ENCODE peak calls at places on chromosomes 7 and 10, in five cellular contexts. H is EH, B is spleen, J is NCI-H2107, A is NCI-H82. W is an unnamed sample.

GRCh38 chr7:91345449-91345848 is 81.2 kb downstream of the FZD1 start:
- DNase-seq in H (no peak), B (no peak), J (no peak), A (no peak), W (no peak)

GRCh38 chr7:114784756-114785155 is 137.1 kb upstream of the MDFIC start:
- DNase-seq in H (no peak), B (no peak), J (no peak), A (no peak), W (no peak)

GRCh38 chr10:35783305-35783838 is 141.3 kb upstream of the FZD8 start:
- DNase-seq in H (peak; percentile 32), B (no peak), J (no peak), A (no peak), W (no peak)

GRCh38 chr7:96179863-96180262 is 142.0 kb downstream of the SLC25A13 start:
- DNase-seq in H (peak; percentile 8), B (no peak), J (no peak), A (no peak), W (no peak)

GRCh38 chr10:103265712-103266329 is 11.1 kb upstream of the INA start:
- DNase-seq in H (peak; percentile 78), B (no peak), J (no peak), A (no peak), W (peak; percentile 85)

GRCh38 chr7:73738220-73738611 is 386 bp downstream of the ABHD11 start:
- DNase-seq in H (peak; percentile 67), B (no peak), J (no peak), A (peak; percentile 74), W (peak; percentile 85)

GRCh38 chr7:124779194-124779593 is 13.6 kb upstream of the GPR37 start:
- DNase-seq in H (no peak), B (no peak), J (peak; percentile 4), A (no peak), W (no peak)

GRCh38 chr10:73873163-73873842 is 1.1 kb downstream of the CAMK2G start:
- DNase-seq in H (no peak), B (no peak), J (no peak), A (no peak), W (no peak)

GRCh38 chr7:11319491-11320274 is 346.0 kb downstream of the PHF14 start:
- DNase-seq in H (no peak), B (no peak), J (no peak), A (no peak), W (no peak)

GRCh38 chr10:123942114-123942513 is 50.5 kb upstream of the CPXM2 start:
- DNase-seq in H (peak; percentile 42), B (no peak), J (no peak), A (no peak), W (no peak)

GRCh38 chr7:63047061-63047460 is 951.6 kb upstream of the ZNF722 start:
- DNase-seq in H (no peak), B (no peak), J (no peak), A (no peak), W (no peak)

GRCh38 chr7:156943091-156944041 is 6.1 kb upstream of the NOM1 start:
- DNase-seq in H (no peak), B (no peak), J (no peak), A (no peak), W (no peak)

GRCh38 chr10:28457110-28457509 is 75.8 kb upstream of the WAC start:
- DNase-seq in H (no peak), B (no peak), J (no peak), A (no peak), W (no peak)

GRCh38 chr10:22022257-22023051 is 18.9 kb upstream of the DNAJC1 start:
- DNase-seq in H (peak; percentile 2), B (no peak), J (no peak), A (peak; percentile 90), W (no peak)

GRCh38 chr7:79984210-79984609 is 150.4 kb upstream of the GNAI1 start:
- DNase-seq in H (peak; percentile 86), B (no peak), J (no peak), A (no peak), W (no peak)

GRCh38 chr7:30709549-30709948 is 27.3 kb upstream of the CRHR2 start:
- DNase-seq in H (no peak), B (peak; percentile 22), J (no peak), A (no peak), W (no peak)

GRCh38 chr10:13993634-13994033 is 337.1 kb downstream of the FRMD4A start:
- DNase-seq in H (no peak), B (no peak), J (no peak), A (no peak), W (no peak)

GRCh38 chr10:77287647-77288120 is 349.9 kb downstream of the KCNMA1 start:
- DNase-seq in H (no peak), B (no peak), J (no peak), A (no peak), W (no peak)

GRCh38 chr7:146090023-146090645 is 26.5 kb upstream of the CNTNAP2 start:
- DNase-seq in H (peak; percentile 0), B (no peak), J (no peak), A (peak; percentile 78), W (no peak)

GRCh38 chr10:127159648-127160245 is 36.6 kb downstream of the INSYN2A start:
- DNase-seq in H (no peak), B (no peak), J (no peak), A (no peak), W (no peak)

GRCh38 chr7:68224041-68224534 is 1227.5 kb downstream of the TYW1 start:
- DNase-seq in H (no peak), B (no peak), J (no peak), A (peak; percentile 16), W (no peak)

GRCh38 chr7:138890782-138891445 is 90.3 kb downstream of the KIAA1549 start:
- DNase-seq in H (peak; percentile 95), B (no peak), J (no peak), A (no peak), W (no peak)

GRCh38 chr10:24784061-24784460 is 60.4 kb upstream of the ARHGAP21 start:
- DNase-seq in H (no peak), B (no peak), J (no peak), A (no peak), W (no peak)

GRCh38 chr7:152513861-152514770 is 78.3 kb upstream of the KMT2C start:
- DNase-seq in H (no peak), B (no peak), J (no peak), A (no peak), W (no peak)

W was measured in posterior vena cava.